ENCODE peak calls at places on chromosomes 11 and 22, in seven cellular contexts. L is fibroblast of lung, T is Peyer's patch, A is IMR-90, O is PC-9, M is esophagus squamous epithelium, E is heart left ventricle. Z is an unnamed sample. For H3K4me1, the result is how much of the 10 kb centered on the place peaks cover.

GRCh38 chr11:61908730-61909622 is 8.4 kb downstream of the RAB3IL1 start:
- DNase-seq in M (no peak), O (no peak), E (peak), A (no peak), L (no peak), T (no peak), Z (no peak)

GRCh38 chr11:95148421-95148820 is 58.8 kb downstream of the ENDOD1 start:
- DNase-seq in M (no peak), A (no peak), L (no peak), O (no peak), E (no peak), T (no peak), Z (no peak)

GRCh38 chr22:47188337-47189055 is 426.0 kb downstream of the TBC1D22A start:
- DNase-seq in O (no peak), A (no peak), E (no peak), M (no peak), L (no peak), T (no peak), Z (peak)

GRCh38 chr11:86575927-86576326 is 96.5 kb downstream of the ME3 start:
- DNase-seq in L (no peak), O (no peak), T (no peak), M (no peak), A (no peak), E (no peak), Z (no peak)

GRCh38 chr11:31830406-31830805 is 19.3 kb upstream of the PAX6 start:
- DNase-seq in T (no peak), E (no peak), A (no peak), M (no peak), L (no peak), O (no peak), Z (no peak)

GRCh38 chr11:63914896-63915681 is 1.9 kb downstream of the RCOR2 start:
- DNase-seq in O (no peak), L (no peak), A (no peak), T (no peak), M (no peak), E (no peak), Z (no peak)

GRCh38 chr11:131467645-131468270 is 97.3 kb downstream of the NTM start:
- DNase-seq in M (no peak), T (no peak), A (no peak), E (no peak), L (no peak), O (no peak), Z (no peak)

GRCh38 chr22:46574993-46575914 is 37.8 kb upstream of the CELSR1 start:
- DNase-seq in T (no peak), L (no peak), M (no peak), A (no peak), E (peak), O (peak), Z (peak)

GRCh38 chr11:122141757-122142156 is 25.7 kb upstream of the BLID start:
- DNase-seq in L (no peak), O (no peak), A (no peak), T (no peak), E (no peak), M (no peak), Z (no peak)

GRCh38 chr11:126363706-126364245 is 8.3 kb downstream of the ST3GAL4 start:
- DNase-seq in E (no peak), T (no peak), M (no peak), A (no peak), L (no peak), O (no peak), Z (peak)

GRCh38 chr22:37485714-37486223 is 415 bp downstream of the MFNG start:
- DNase-seq in A (no peak), O (no peak), T (peak), M (no peak), L (no peak), E (no peak), Z (no peak)

GRCh38 chr11:121512468-121513465 is 60.0 kb upstream of the SORL1-AS1 start:
- DNase-seq in L (no peak), A (no peak), E (no peak), M (no peak), T (no peak), O (no peak), Z (no peak)

GRCh38 chr11:120929664-120930154 is 94.2 kb upstream of the TBCEL start:
- DNase-seq in M (no peak), O (peak), A (peak), E (peak), L (peak), T (no peak), Z (no peak)

DNA sequence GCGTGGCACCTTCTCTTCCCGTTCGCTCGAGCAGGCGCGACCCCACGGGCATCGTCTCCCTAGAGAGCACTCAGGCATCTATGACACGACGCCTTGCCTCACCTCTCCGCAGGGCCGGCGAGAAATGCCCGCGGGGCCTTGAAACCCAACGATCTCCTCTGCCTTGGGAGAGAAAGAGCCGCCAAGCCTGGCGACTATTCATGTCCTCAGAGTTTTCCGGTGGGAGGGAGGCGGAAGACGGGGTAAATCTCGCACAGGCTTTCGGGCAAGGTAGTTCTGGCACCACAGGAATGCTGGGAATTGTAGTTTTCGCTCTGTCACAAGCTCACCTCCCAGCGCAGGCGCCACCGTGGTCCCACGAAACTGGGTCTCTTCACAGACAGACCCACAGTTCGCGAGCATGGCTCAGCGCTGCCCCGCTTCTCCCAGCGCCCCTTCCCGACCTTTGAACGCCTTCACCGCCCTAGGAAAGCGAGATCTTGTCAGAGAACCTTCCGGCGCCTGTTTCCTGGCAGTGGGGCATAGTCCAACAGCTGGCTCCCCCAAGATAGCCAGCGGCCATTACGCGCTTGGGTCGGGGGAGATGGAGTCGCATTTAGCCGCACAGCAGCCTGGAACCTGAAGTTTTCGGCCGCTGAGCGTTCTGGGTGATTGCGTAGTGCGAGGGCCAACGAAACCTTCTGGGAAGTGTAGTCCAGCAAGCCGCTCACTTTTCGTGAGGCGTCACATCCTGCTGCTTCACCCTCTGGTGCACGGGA is at the start of gene CCDC90B:
- DNase-seq in L (peak), O (peak), A (peak), M (peak), T (peak), E (peak), Z (peak)
- TF ChIP-seq CTCF in L (no peak), O (no peak), A (peak), M (no peak), T (no peak), E (no peak), Z (no peak)

GRCh38 chr11:3890014-3890413 is 34.5 kb downstream of the STIM1 start:
- DNase-seq in T (no peak), M (no peak), A (no peak), O (no peak), E (no peak), L (no peak), Z (no peak)

GRCh38 chr11:3888876-3889275 is 33.4 kb downstream of the STIM1 start:
- DNase-seq in E (no peak), L (no peak), A (no peak), M (no peak), O (no peak), T (no peak), Z (no peak)

GRCh38 chr11:3885855-3886254 is 30.4 kb downstream of the STIM1 start:
- DNase-seq in M (no peak), O (no peak), A (no peak), L (no peak), T (no peak), E (no peak), Z (no peak)

GRCh38 chr11:3886985-3887384 is 31.5 kb downstream of the STIM1 start:
- DNase-seq in T (no peak), L (no peak), M (no peak), A (no peak), E (no peak), O (no peak), Z (no peak)

GRCh38 chr11:3888210-3888609 is 32.7 kb downstream of the STIM1 start:
- DNase-seq in L (no peak), A (no peak), M (no peak), T (no peak), O (no peak), E (no peak), Z (no peak)
- H3K4me1 ChIP-seq in L (under half), A (under half), M (under half), T (under half), O (under half), E (under half), Z (under half)

DNA sequence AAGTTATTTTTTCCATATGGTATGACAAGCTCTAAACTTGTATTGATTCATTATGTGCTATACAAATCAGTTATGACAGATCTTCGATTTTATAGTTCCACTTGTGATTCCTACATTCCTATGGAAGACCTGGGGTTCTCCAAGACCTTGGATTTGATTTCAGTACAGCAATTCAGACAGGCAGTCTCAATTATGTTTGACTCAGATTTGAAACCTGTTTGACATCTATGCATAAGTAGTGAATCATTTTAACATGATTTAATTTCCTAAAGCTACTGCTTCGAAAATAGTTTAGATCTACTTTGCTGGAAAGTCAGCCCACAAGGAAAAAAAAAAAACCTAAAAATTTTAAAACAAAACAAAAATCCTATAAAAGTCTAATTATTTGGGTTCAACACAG is 820.4 kb downstream of the LUZP2 start:
- DNase-seq in M (no peak), T (no peak), O (no peak), E (no peak), A (peak), L (no peak), Z (no peak)
- H3K4me3 ChIP-seq in M (no peak), T (no peak), O (no peak), E (no peak), A (no peak), L (no peak), Z (no peak)

GRCh38 chr11:119100246-119100959 is 1.2 kb downstream of the DPAGT1 start:
- DNase-seq in T (no peak), L (peak), A (peak), E (no peak), M (no peak), O (no peak), Z (no peak)

GRCh38 chr11:119100960-119101349 is 698 bp downstream of the DPAGT1 start:
- DNase-seq in O (no peak), A (no peak), M (no peak), T (no peak), L (no peak), E (no peak), Z (no peak)

GRCh38 chr11:119099707-119100106 is 1.9 kb downstream of the DPAGT1 start:
- DNase-seq in A (no peak), O (no peak), M (no peak), T (no peak), E (no peak), L (no peak), Z (no peak)

GRCh38 chr11:119101759-119102423 is at the start of gene DPAGT1:
- DNase-seq in M (peak), L (peak), E (peak), T (peak), A (peak), O (peak), Z (peak)

GRCh38 chr11:119101367-119101758 is 290 bp downstream of the DPAGT1 start:
- DNase-seq in L (no peak), O (no peak), A (no peak), T (peak), M (no peak), E (no peak), Z (no peak)
- TF ChIP-seq CTCF in L (no peak), O (no peak), A (no peak), T (no peak), M (no peak), E (no peak), Z (peak)

GRCh38 chr11:48001438-48002021 is 21.2 kb downstream of the PTPRJ start:
- DNase-seq in A (peak), E (no peak), T (peak), O (no peak), M (no peak), L (peak), Z (no peak)
- H3K4me1 ChIP-seq in A (under half), E (half or more), T (under half), O (under half), M (under half), L (under half), Z (under half)

GRCh38 chr11:23201936-23202522 is 341.8 kb upstream of the CCDC179 start:
- DNase-seq in A (no peak), M (no peak), O (no peak), T (no peak), L (no peak), E (no peak), Z (peak)

GRCh38 chr11:23206736-23207336 is 346.6 kb upstream of the CCDC179 start:
- DNase-seq in M (no peak), L (peak), A (peak), O (no peak), E (no peak), T (no peak), Z (no peak)

GRCh38 chr11:23211221-23211620 is 350.9 kb upstream of the CCDC179 start:
- DNase-seq in M (no peak), E (no peak), L (no peak), T (no peak), A (no peak), O (no peak), Z (no peak)

DNA sequence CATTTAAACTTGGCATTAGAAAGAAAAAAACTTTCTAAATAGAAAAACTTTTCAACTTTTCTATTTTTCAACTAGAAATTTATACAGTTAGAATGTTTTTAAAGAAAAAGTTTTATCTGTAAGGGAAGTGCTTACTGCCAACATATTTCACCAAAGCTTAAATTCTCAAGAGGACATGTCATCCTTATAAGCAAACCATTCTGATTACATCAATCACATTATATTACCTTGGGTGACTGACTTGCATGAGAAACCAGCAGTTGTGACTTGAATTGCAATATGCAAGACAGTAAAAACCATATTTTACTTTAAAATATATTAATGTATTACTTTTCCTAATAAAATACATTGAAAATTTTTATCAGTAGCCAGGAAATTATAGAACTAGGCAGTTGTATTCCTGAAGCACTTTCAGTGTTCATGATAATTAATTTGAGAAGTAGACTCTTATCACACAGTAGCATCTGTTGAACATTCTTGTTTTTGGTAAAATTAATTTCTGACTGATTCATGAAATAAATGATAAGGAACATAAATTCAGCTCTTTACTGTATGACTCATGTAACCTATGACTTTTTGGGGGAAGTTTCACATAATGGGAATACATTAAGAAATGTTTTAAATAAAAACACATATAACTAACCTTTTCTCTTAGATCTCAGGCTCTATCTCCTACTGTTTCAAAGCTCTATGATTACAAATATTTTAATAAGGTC is 345.0 kb upstream of the CCDC179 start:
- DNase-seq in M (no peak), A (peak), L (peak), T (no peak), E (no peak), O (no peak), Z (no peak)
- H3K4me3 ChIP-seq in M (no peak), A (no peak), L (no peak), T (no peak), E (no peak), O (no peak), Z (no peak)

Z was measured in upper lobe of right lung.